ENCODE peak calls at places on chromosome 19, in five cellular contexts. U is GM12865, B is cardiac muscle cell, O is body of pancreas, F is left ventricle myocardium inferior. Z is an unnamed sample.

GRCh38 chr19:6239871-6240676 is 39.7 kb downstream of the MLLT1 start:
- DNase-seq in B (no peak), O (no peak), U (no peak), F (peak; percentile 11), Z (no peak)

GRCh38 chr19:37059142-37059541 is 19.1 kb upstream of the ZNF420 start:
- DNase-seq in B (no peak), O (no peak), F (no peak), U (no peak), Z (no peak)

GRCh38 chr19:34172661-34173144 is 399 bp downstream of the LSM14A start:
- DNase-seq in F (peak; percentile 31), O (no peak), U (peak; percentile 33), B (no peak), Z (no peak)

GRCh38 chr19:4086336-4086953 is 19.7 kb upstream of the ZBTB7A start:
- DNase-seq in B (no peak), O (no peak), F (no peak), U (no peak), Z (no peak)

GRCh38 chr19:19552811-19553210 is 14.7 kb downstream of the CILP2 start:
- DNase-seq in F (no peak), U (peak; percentile 52), B (peak; percentile 56), O (no peak), Z (no peak)

GRCh38 chr19:17209126-17210036 is 5.8 kb upstream of the USE1 start:
- DNase-seq in O (no peak), F (no peak), B (peak; percentile 45), U (peak; percentile 87), Z (peak; percentile 73)

GRCh38 chr19:17328517-17329060 is 6.1 kb downstream of the ANO8 start:
- DNase-seq in U (no peak), F (no peak), O (no peak), B (no peak), Z (no peak)

GRCh38 chr19:41323023-41323422 is 13.1 kb downstream of the CCDC97 start:
- DNase-seq in O (no peak), B (no peak), U (no peak), F (peak; percentile 45), Z (no peak)

GRCh38 chr19:56577719-56578602 is 10.7 kb downstream of the ZNF470 start:
- DNase-seq in F (no peak), B (no peak), O (no peak), U (no peak), Z (no peak)

GRCh38 chr19:48121909-48122371 is 11.3 kb upstream of the PLA2G4C start:
- DNase-seq in O (no peak), B (peak; percentile 15), F (no peak), U (peak; percentile 54), Z (no peak)

GRCh38 chr19:23392706-23393105 is 2.6 kb downstream of the ZNF91 start:
- DNase-seq in B (no peak), F (no peak), O (no peak), U (no peak), Z (no peak)

GRCh38 chr19:40799558-40800338 is 757 bp downstream of the EGLN2 start:
- DNase-seq in U (peak; percentile 58), O (no peak), F (peak; percentile 70), B (peak; percentile 60), Z (no peak)

GRCh38 chr19:14475251-14476073 is at the start of gene PTGER1:
- DNase-seq in F (no peak), U (no peak), O (no peak), B (peak; percentile 34), Z (no peak)

GRCh38 chr19:4064551-4065260 is 2.0 kb downstream of the ZBTB7A start:
- DNase-seq in B (peak; percentile 44), F (peak; percentile 59), O (peak; percentile 60), U (peak; percentile 56), Z (no peak)

GRCh38 chr19:33132425-33132824 is 511 bp downstream of the WDR88 start:
- DNase-seq in B (no peak), O (no peak), U (no peak), F (no peak), Z (no peak)

GRCh38 chr19:46381746-46382345 is 31.5 kb downstream of the CCDC8 start:
- DNase-seq in U (no peak), O (peak; percentile 9), B (no peak), F (no peak), Z (no peak)

GRCh38 chr19:5130371-5131030 is 161.6 kb downstream of the KDM4B start:
- DNase-seq in B (no peak), O (peak; percentile 43), F (no peak), U (peak; percentile 86), Z (no peak)

GRCh38 chr19:5131866-5132561 is 163.1 kb downstream of the KDM4B start:
- DNase-seq in B (no peak), F (no peak), U (peak; percentile 44), O (no peak), Z (peak; percentile 48)

GRCh38 chr19:5129691-5130090 is 160.8 kb downstream of the KDM4B start:
- DNase-seq in F (no peak), B (no peak), U (no peak), O (no peak), Z (no peak)

GRCh38 chr19:5132698-5133651 is 164.1 kb downstream of the KDM4B start:
- DNase-seq in O (no peak), F (no peak), U (no peak), B (no peak), Z (no peak)

DNA sequence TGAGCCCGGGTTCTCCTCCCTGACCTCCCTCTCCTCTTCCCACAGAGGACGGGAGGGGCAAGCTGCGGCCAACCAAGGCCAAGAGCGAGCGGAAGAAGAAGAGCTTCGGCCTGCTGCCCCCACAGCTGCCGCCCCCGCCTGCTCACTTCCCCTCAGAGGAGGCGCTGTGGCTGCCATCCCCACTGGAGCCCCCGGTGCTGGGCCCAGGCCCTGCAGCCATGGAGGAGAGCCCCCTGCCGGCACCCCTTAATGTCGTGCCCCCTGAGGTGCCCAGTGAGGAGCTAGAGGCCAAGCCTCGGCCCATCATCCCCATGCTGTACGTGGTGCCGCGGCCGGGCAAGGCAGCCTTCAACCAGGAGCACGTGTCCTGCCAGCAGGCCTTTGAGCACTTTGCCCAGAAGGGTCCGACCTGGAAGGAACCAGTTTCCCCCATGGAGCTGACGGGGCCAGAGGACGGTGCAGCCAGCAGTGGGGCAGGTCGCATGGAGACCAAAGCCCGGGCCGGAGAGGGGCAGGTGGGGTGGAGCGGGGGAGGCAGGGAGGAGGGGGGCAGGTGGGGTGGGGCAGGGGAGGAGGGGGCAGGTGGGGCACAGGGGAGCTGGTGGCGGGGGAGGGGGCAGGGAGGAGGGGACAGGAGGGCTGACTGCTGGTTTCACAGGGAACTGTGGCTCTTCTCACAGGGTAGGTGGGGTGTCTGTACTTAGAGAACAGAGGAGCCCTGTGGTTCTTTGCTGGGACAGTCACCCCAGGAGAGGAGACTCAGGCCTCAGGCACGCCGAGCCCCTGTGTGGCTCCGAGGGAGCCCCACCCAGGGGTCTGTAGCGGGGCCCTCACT is 162.3 kb downstream of the KDM4B start:
- DNase-seq in B (no peak), O (no peak), F (no peak), U (peak; percentile 89), Z (no peak)
- H3K4me3 ChIP-seq in B (no peak overlapping the region), O (no peak overlapping the region), F (no peak overlapping the region), U (peak overlapping the region; percentile 92), Z (no peak overlapping the region)

GRCh38 chr19:35347930-35348298 is 212 bp downstream of the FFAR1 start:
- DNase-seq in O (no peak), F (no peak), U (no peak), B (no peak), Z (no peak)

GRCh38 chr19:35346193-35347052 is 1.3 kb upstream of the FFAR1 start:
- DNase-seq in F (no peak), B (no peak), U (peak; percentile 93), O (peak; percentile 10), Z (peak; percentile 35)

GRCh38 chr19:35345671-35346111 is 2.0 kb upstream of the FFAR1 start:
- DNase-seq in U (no peak), F (no peak), B (no peak), O (peak; percentile 1), Z (no peak)

GRCh38 chr19:35348909-35349611 is 1.4 kb downstream of the FFAR1 start:
- DNase-seq in F (no peak), O (no peak), B (no peak), U (peak; percentile 63), Z (no peak)

GRCh38 chr19:35347171-35347929 is at the start of gene FFAR1:
- DNase-seq in O (no peak), B (no peak), U (peak; percentile 96), F (no peak), Z (peak; percentile 62)
- H3K4me3 ChIP-seq in O (no peak within 1 kb of the TSS), B (no peak within 1 kb of the TSS), U (peak within 1 kb of the TSS; percentile 40), F (no peak within 1 kb of the TSS), Z (no peak within 1 kb of the TSS)

GRCh38 chr19:2866495-2867024 is 575 bp upstream of the ZNF556 start:
- DNase-seq in U (no peak), F (no peak), B (no peak), O (no peak), Z (no peak)
- H3K4me3 ChIP-seq in U (no peak overlapping the region), F (no peak overlapping the region), B (no peak overlapping the region), O (no peak overlapping the region), Z (no peak overlapping the region)

DNA sequence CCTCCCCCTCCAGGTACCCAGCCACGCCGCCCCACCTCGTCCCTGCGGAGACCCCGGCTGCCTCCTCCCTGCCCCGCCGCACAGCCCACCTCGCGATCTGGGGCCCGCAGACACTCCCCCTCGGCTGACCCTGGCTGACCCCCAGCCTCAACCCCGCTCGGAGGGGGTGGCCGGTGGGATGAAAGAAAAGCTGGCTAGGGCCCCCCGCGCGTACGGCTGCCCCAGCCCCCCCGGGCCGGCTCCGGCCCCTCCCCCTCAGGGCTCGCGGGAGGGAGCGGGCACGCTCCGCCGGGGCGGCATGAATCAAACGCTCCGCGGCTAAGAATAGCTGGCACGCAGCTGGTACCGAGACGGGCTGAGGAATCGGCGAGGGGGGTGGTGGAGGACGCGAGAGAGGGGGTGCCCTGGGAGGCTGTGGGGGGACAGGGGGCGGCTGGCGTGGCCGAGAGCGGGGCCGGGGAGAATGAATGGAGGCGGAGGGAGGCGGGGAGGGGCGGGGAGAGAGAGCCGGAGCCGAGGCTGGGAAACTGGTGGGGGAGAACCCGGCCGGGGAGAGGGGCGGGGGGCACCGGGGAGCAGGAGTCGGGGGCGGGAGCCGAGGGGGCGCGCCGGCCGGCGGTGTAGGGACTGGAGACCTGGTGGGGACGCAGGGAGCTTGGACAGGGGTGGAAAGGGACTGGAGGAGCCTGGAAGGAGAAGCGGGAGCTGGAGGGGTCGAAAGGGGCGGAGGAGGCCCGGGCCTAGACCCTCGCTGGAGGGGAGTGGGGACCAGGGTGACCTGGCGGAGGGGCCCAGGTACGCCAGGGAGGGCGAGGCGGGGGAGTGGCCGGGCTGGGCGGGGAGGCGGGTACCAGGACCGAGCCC is 1.1 kb downstream of the SHANK1 start:
- DNase-seq in O (no peak), B (no peak), U (no peak), F (no peak), Z (no peak)
- H3K4me3 ChIP-seq in O (no peak overlapping the region), B (peak overlapping the region; percentile 41), U (no peak overlapping the region), F (peak overlapping the region; percentile 58), Z (peak overlapping the region; percentile 40)